ENCODE peak calls at places on chromosome 18, in eight cellular contexts. S, O, B, I, L, E, A and W are unnamed samples.

GRCh38 chr18:57223160-57223870 is 76.4 kb downstream of the BOD1L2 start:
- DNase-seq in S (no peak), O (no peak), B (no peak), I (no peak), L (no peak), E (no peak), A (no peak), W (no peak)

GRCh38 chr18:42113529-42114191 is 158.6 kb downstream of the PIK3C3 start:
- DNase-seq in S (no peak), O (no peak), B (no peak), I (peak), L (peak), E (peak), A (peak), W (no peak)

GRCh38 chr18:21484851-21485636 is 115.5 kb downstream of the ESCO1 start:
- DNase-seq in S (no peak), O (no peak), B (no peak), I (no peak), L (no peak), E (no peak), A (peak), W (no peak)

GRCh38 chr18:70041459-70042020 is 93.9 kb upstream of the CD226 start:
- DNase-seq in S (peak), O (no peak), B (no peak), I (no peak), L (no peak), E (no peak), A (no peak), W (no peak)

GRCh38 chr18:55582325-55582724 is 5.7 kb downstream of the TCF4 start:
- DNase-seq in S (no peak), O (no peak), B (no peak), I (no peak), L (peak), E (no peak), A (no peak), W (no peak)

GRCh38 chr18:76892832-76893231 is 70.5 kb downstream of the ZNF236 start:
- DNase-seq in S (no peak), O (no peak), B (no peak), I (no peak), L (no peak), E (no peak), A (no peak), W (no peak)

GRCh38 chr18:35376742-35377695 is at the start of gene ZNF396:
- DNase-seq in S (peak), O (peak), B (peak), I (no peak), L (peak), E (peak), A (peak), W (peak)

GRCh38 chr18:62435435-62436031 is 87.3 kb upstream of the ZCCHC2 start:
- DNase-seq in S (no peak), O (no peak), B (no peak), I (no peak), L (no peak), E (no peak), A (no peak), W (no peak)

GRCh38 chr18:43578636-43579203 is 301.4 kb upstream of the SYT4 start:
- DNase-seq in S (no peak), O (no peak), B (no peak), I (no peak), L (peak), E (no peak), A (no peak), W (no peak)

GRCh38 chr18:37636831-37637230 is 71.2 kb upstream of the CELF4 start:
- DNase-seq in S (no peak), O (no peak), B (no peak), I (no peak), L (no peak), E (no peak), A (no peak), W (no peak)

GRCh38 chr18:58545338-58546096 is 83.4 kb downstream of the ALPK2 start:
- DNase-seq in S (peak), O (no peak), B (no peak), I (no peak), L (peak), E (no peak), A (no peak), W (no peak)

GRCh38 chr18:51039138-51040112 is 9.4 kb downstream of the SMAD4 start:
- DNase-seq in S (no peak), O (no peak), B (no peak), I (no peak), L (peak), E (no peak), A (peak), W (no peak)

GRCh38 chr18:22286576-22286975 is 117.2 kb downstream of the GATA6 start:
- DNase-seq in S (no peak), O (peak), B (no peak), I (no peak), L (no peak), E (no peak), A (no peak), W (no peak)

GRCh38 chr18:14189858-14190257 is 57.6 kb upstream of the ZNF519 start:
- DNase-seq in S (no peak), O (no peak), B (no peak), I (no peak), L (no peak), E (no peak), A (no peak), W (no peak)

GRCh38 chr18:62131305-62131909 is 55.4 kb downstream of the PIGN start:
- DNase-seq in S (peak), O (no peak), B (no peak), I (no peak), L (peak), E (peak), A (peak), W (peak)

GRCh38 chr18:13614701-13615288 is 111.6 kb downstream of the FAM210A start:
- DNase-seq in S (no peak), O (no peak), B (no peak), I (no peak), L (no peak), E (no peak), A (no peak), W (no peak)

GRCh38 chr18:57437433-57437781 is 2.2 kb downstream of the ONECUT2 start:
- DNase-seq in S (no peak), O (no peak), B (peak), I (no peak), L (peak), E (no peak), A (no peak), W (no peak)

GRCh38 chr18:76098728-76099514 is 396.1 kb downstream of the ZNF516 start:
- DNase-seq in S (no peak), O (no peak), B (no peak), I (no peak), L (peak), E (no peak), A (no peak), W (peak)

GRCh38 chr18:78607784-78608183 is 371.8 kb upstream of the SALL3 start:
- DNase-seq in S (no peak), O (no peak), B (no peak), I (no peak), L (no peak), E (no peak), A (no peak), W (no peak)

GRCh38 chr18:62549755-62550154 is 26.9 kb downstream of the ZCCHC2 start:
- DNase-seq in S (peak), O (no peak), B (no peak), I (no peak), L (no peak), E (no peak), A (no peak), W (no peak)

GRCh38 chr18:14768241-14768640 is 20.3 kb downstream of the ANKRD30B start:
- DNase-seq in S (no peak), O (no peak), B (no peak), I (no peak), L (no peak), E (no peak), A (no peak), W (no peak)

GRCh38 chr18:66046025-66046602 is 295.3 kb downstream of the CDH7 start:
- DNase-seq in S (no peak), O (no peak), B (no peak), I (no peak), L (peak), E (peak), A (no peak), W (no peak)

GRCh38 chr18:25349926-25350560 is 1.9 kb downstream of the ZNF521 start:
- DNase-seq in S (peak), O (peak), B (peak), I (no peak), L (peak), E (peak), A (peak), W (no peak)

GRCh38 chr18:74331404-74331803 is 15.8 kb downstream of the C18orf63 start:
- DNase-seq in S (peak), O (no peak), B (no peak), I (peak), L (peak), E (peak), A (peak), W (no peak)

GRCh38 chr18:11566236-11566965 is 43.0 kb upstream of the SLC35G4 start:
- DNase-seq in S (no peak), O (no peak), B (no peak), I (no peak), L (no peak), E (no peak), A (no peak), W (no peak)

GRCh38 chr18:5584751-5585417 is 41.1 kb upstream of the EPB41L3 start:
- DNase-seq in S (no peak), O (no peak), B (no peak), I (no peak), L (peak), E (no peak), A (peak), W (no peak)

GRCh38 chr18:50602466-50602865 is 42.6 kb downstream of the MAPK4 start:
- DNase-seq in S (no peak), O (no peak), B (no peak), I (no peak), L (peak), E (no peak), A (no peak), W (no peak)

GRCh38 chr18:79195716-79196683 is 126.8 kb downstream of the ATP9B start:
- DNase-seq in S (no peak), O (no peak), B (no peak), I (no peak), L (no peak), E (no peak), A (no peak), W (no peak)

GRCh38 chr18:80247403-80247916 is at the start of gene PARD6G:
- DNase-seq in S (peak), O (peak), B (peak), I (peak), L (peak), E (peak), A (peak), W (peak)
- H3K27ac ChIP-seq in S (no peak), O (no peak), B (no peak), I (no peak), L (no peak), E (no peak), A (peak), W (no peak)

DNA sequence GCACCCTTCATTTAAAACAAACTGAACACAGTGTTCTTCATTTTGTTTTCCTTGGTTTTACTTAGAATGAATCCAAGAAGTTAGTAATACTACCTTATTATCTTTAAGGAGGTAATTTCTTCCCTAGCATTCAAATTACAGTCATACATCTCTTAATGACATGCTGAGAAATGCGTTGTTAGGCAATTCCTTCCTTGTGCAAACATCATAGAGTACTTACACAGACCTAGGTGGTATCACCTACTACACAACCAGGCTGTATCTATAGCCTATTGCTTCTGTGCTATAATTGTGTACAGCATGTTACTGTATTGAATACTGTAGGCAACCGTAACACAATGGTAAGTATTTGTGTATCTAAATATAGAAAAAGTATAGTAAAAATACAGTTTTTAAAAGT is 8.4 kb upstream of the CABYR start:
- DNase-seq in S (no peak), O (no peak), B (no peak), I (no peak), L (no peak), E (no peak), A (no peak), W (no peak)
- H3K27ac ChIP-seq in S (no peak), O (no peak), B (no peak), I (no peak), L (no peak), E (no peak), A (no peak), W (no peak)

DNA sequence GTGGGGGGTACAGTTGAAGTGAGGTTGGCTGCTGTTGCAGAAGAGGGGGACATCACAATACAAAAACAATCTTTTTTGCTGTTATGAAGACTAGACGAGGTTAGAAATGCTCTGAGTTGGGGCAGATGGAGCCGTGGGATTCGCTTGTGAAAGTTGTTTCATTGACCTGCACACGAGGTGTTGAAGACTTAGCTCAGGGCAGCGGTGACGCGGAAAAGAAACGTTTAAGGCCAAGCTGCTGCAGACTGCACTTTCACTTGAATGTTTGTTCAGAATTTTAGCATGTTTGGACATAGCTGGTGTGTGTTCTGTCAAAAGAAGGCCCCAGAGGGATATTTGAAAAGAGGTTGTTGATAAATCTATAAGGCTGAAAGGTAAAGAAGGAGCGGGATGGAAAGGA is 46.3 kb downstream of the MTCL1 start:
- DNase-seq in S (no peak), O (no peak), B (no peak), I (no peak), L (no peak), E (no peak), A (no peak), W (no peak)
- H3K27ac ChIP-seq in S (no peak), O (no peak), B (no peak), I (peak), L (no peak), E (no peak), A (peak), W (no peak)

GRCh38 chr18:3624818-3625716 is 175.1 kb downstream of the TGIF1 start:
- DNase-seq in S (peak), O (no peak), B (no peak), I (peak), L (peak), E (no peak), A (peak), W (no peak)
- H3K27ac ChIP-seq in S (peak), O (peak), B (peak), I (peak), L (peak), E (no peak), A (peak), W (peak)

GRCh38 chr18:54257015-54257414 is 12.3 kb upstream of the POLI start:
- DNase-seq in S (no peak), O (no peak), B (no peak), I (no peak), L (no peak), E (no peak), A (no peak), W (no peak)

GRCh38 chr18:54263904-54264336 is 5.4 kb upstream of the POLI start:
- DNase-seq in S (no peak), O (no peak), B (no peak), I (no peak), L (no peak), E (peak), A (no peak), W (no peak)

GRCh38 chr18:54267688-54268087 is 1.6 kb upstream of the POLI start:
- DNase-seq in S (no peak), O (no peak), B (no peak), I (no peak), L (no peak), E (no peak), A (no peak), W (no peak)

GRCh38 chr18:54260376-54261072 is 8.8 kb upstream of the POLI start:
- DNase-seq in S (no peak), O (peak), B (no peak), I (no peak), L (no peak), E (no peak), A (no peak), W (no peak)

DNA sequence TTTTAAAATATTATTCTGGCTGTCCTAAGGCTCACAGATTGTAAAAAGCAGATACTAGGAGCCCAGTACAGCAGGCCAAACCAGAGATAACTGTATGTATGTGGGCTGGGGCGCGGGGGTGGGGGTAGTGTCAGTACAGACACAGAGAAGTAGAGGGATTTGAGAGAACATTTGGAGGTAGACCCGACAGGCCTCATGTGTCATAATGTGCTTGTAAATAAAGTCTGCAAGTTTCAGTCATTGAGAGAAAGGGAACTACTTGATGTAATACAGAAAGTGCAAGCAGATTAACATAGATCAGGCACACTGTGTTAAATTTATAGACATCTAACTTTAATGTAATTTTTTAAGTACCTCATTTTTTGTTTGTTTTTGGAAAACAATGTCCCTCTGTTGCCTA is 7.4 kb upstream of the POLI start:
- DNase-seq in S (no peak), O (peak), B (no peak), I (no peak), L (no peak), E (peak), A (no peak), W (no peak)
- H3K27ac ChIP-seq in S (no peak), O (peak), B (no peak), I (no peak), L (no peak), E (no peak), A (no peak), W (no peak)